ENCODE peak calls at places on chromosomes 2 and 18, in six cellular contexts. S is H1, M is keratinocyte, V is kidney, P is endothelial cell of umbilical vein, F is MM.1S. G is an unnamed sample.

GRCh38 chr2:199364153-199364552 is 93.6 kb downstream of the SATB2 start:
- DNase-seq in S (no peak), M (no peak), V (no peak), P (no peak), F (no peak), G (no peak)

GRCh38 chr2:235833971-235834620 is 334.1 kb downstream of the GBX2 start:
- DNase-seq in S (no peak), M (no peak), V (no peak), P (no peak), F (no peak), G (no peak)

GRCh38 chr2:231655494-231656408 is 52.6 kb upstream of the PTMA start:
- DNase-seq in S (peak; percentile 57), M (no peak), V (no peak), P (no peak), F (no peak), G (no peak)

GRCh38 chr2:180291060-180291459 is 284.0 kb upstream of the CWC22 start:
- DNase-seq in S (no peak), M (peak; percentile 61), V (no peak), P (no peak), F (no peak), G (peak; percentile 23)

GRCh38 chr2:46615555-46616487 is 136.5 kb downstream of the TMEM247 start:
- DNase-seq in S (no peak), M (no peak), V (no peak), P (peak; percentile 26), F (peak; percentile 8), G (peak; percentile 12)

GRCh38 chr2:20291106-20291564 is 59.5 kb downstream of the PUM2 start:
- DNase-seq in S (peak; percentile 52), M (peak; percentile 45), V (peak; percentile 70), P (peak; percentile 83), F (peak; percentile 76), G (peak; percentile 85)

GRCh38 chr2:232260075-232260474 is 118.5 kb upstream of the ALPP start:
- DNase-seq in S (no peak), M (no peak), V (no peak), P (peak; percentile 84), F (no peak), G (peak; percentile 93)

GRCh38 chr2:150528861-150529801 is 41.7 kb upstream of the RND3 start:
- DNase-seq in S (no peak), M (no peak), V (no peak), P (no peak), F (peak; percentile 63), G (peak; percentile 67)

GRCh38 chr18:10135302-10135926 is 221.6 kb downstream of the VAPA start:
- DNase-seq in S (no peak), M (no peak), V (no peak), P (no peak), F (no peak), G (peak; percentile 42)

GRCh38 chr2:232142049-232142448 is 180.5 kb downstream of the DIS3L2 start:
- DNase-seq in S (no peak), M (no peak), V (no peak), P (peak; percentile 41), F (peak; percentile 51), G (peak; percentile 18)

GRCh38 chr2:57080035-57080434 is 896.2 kb downstream of the CCDC85A start:
- DNase-seq in S (no peak), M (no peak), V (no peak), P (peak; percentile 3), F (no peak), G (peak; percentile 83)

GRCh38 chr2:237424544-237424943 is 10.6 kb upstream of the COL6A3 start:
- DNase-seq in S (no peak), M (no peak), V (no peak), P (no peak), F (no peak), G (no peak)

GRCh38 chr2:152715854-152716428 is 1.3 kb downstream of the PRPF40A start:
- DNase-seq in S (no peak), M (no peak), V (no peak), P (peak; percentile 25), F (peak; percentile 32), G (peak; percentile 19)

GRCh38 chr18:59087391-59087790 is 52.3 kb upstream of the SEC11C start:
- DNase-seq in S (no peak), M (no peak), V (no peak), P (no peak), F (peak; percentile 97), G (no peak)

GRCh38 chr2:118056165-118056534 is 32.1 kb upstream of the INSIG2 start:
- DNase-seq in S (no peak), M (no peak), V (no peak), P (no peak), F (peak; percentile 37), G (no peak)

GRCh38 chr2:173062806-173063205 is 12.8 kb upstream of the MAP3K20 start:
- DNase-seq in S (no peak), M (peak; percentile 35), V (no peak), P (no peak), F (no peak), G (no peak)

GRCh38 chr18:10239138-10239537 is 215.3 kb upstream of the APCDD1 start:
- DNase-seq in S (no peak), M (no peak), V (no peak), P (peak; percentile 16), F (no peak), G (peak; percentile 47)

GRCh38 chr18:3209859-3210569 is 9.8 kb downstream of the MYOM1 start:
- DNase-seq in S (no peak), M (no peak), V (no peak), P (no peak), F (no peak), G (no peak)

GRCh38 chr2:39999864-40000263 is 220.8 kb upstream of the THUMPD2 start:
- DNase-seq in S (no peak), M (no peak), V (no peak), P (no peak), F (no peak), G (no peak)

GRCh38 chr2:67416136-67416535 is 19.0 kb downstream of the ETAA1 start:
- DNase-seq in S (no peak), M (no peak), V (no peak), P (no peak), F (no peak), G (no peak)

GRCh38 chr2:70733428-70734185 is 34.4 kb downstream of the ADD2 start:
- DNase-seq in S (no peak), M (no peak), V (no peak), P (no peak), F (no peak), G (no peak)

GRCh38 chr2:31765078-31765835 is 184.5 kb upstream of the SRD5A2 start:
- DNase-seq in S (no peak), M (no peak), V (no peak), P (no peak), F (no peak), G (no peak)

GRCh38 chr2:74554821-74555531 is 456 bp downstream of the DOK1 start:
- DNase-seq in S (peak; percentile 76), M (no peak), V (peak; percentile 85), P (peak; percentile 63), F (peak; percentile 61), G (peak; percentile 31)

GRCh38 chr2:237563816-237564215 is 2.6 kb upstream of the PRLH start:
- DNase-seq in S (peak; percentile 82), M (no peak), V (peak; percentile 76), P (peak; percentile 14), F (no peak), G (peak; percentile 41)

GRCh38 chr2:128503358-128504241 is 184.9 kb upstream of the HS6ST1 start:
- DNase-seq in S (peak; percentile 30), M (no peak), V (no peak), P (peak; percentile 32), F (no peak), G (no peak)

GRCh38 chr2:203062126-203062525 is 47.5 kb downstream of the NBEAL1 start:
- DNase-seq in S (no peak), M (no peak), V (no peak), P (no peak), F (no peak), G (peak; percentile 18)

GRCh38 chr2:227939271-227940027 is 68.0 kb downstream of the DAW1 start:
- DNase-seq in S (peak; percentile 50), M (no peak), V (no peak), P (peak; percentile 22), F (peak; percentile 48), G (peak; percentile 17)

GRCh38 chr18:31241900-31242409 is 76.0 kb upstream of the DSG1 start:
- DNase-seq in S (peak; percentile 84), M (peak; percentile 88), V (no peak), P (no peak), F (no peak), G (peak; percentile 58)
- TF ChIP-seq CTCF in S (peak; percentile 60), M (peak; percentile 74), V (peak; percentile 33), P (no peak), F (peak; percentile 8), G (peak; percentile 23)

DNA sequence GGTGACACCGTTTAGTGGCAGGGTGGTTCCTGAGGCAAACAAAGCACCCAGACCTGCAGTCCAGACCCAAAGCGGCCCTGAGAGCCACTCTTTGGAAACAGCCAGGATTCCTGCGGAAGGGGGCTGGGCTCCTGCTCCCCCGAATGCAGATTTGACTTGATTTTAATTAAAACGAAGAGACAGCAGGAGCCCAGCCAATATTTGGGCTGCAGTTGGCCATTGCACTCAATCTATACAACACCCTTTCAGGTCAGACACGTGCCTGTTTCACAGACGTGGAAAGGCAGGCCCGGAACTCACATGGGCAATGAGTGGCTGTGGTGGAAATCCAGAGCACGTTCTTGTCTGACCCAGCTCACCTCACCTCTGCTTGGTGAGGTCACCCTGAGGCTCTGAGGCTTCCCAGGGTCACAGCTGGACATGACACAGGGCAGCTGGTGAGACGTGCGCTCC is 122.4 kb downstream of the NDUFA10 start:
- DNase-seq in S (peak; percentile 46), M (no peak), V (no peak), P (no peak), F (no peak), G (no peak)
- H3K9ac ChIP-seq in S (no peak overlapping the region), M (no peak overlapping the region), V (no peak overlapping the region), P (no peak overlapping the region), F (no peak overlapping the region), G (no peak overlapping the region)

GRCh38 chr2:218071218-218071937 is 2.3 kb downstream of the RUFY4 start:
- DNase-seq in S (no peak), M (no peak), V (no peak), P (no peak), F (no peak), G (no peak)
- TF ChIP-seq CTCF in S (no peak), M (no peak), V (no peak), P (no peak), F (no peak), G (no peak)

GRCh38 chr2:198053776-198054175 is 249.4 kb downstream of the PLCL1 start:
- DNase-seq in S (no peak), M (no peak), V (no peak), P (no peak), F (no peak), G (no peak)

GRCh38 chr2:198055726-198056125 is 251.3 kb downstream of the PLCL1 start:
- DNase-seq in S (no peak), M (no peak), V (no peak), P (peak; percentile 21), F (no peak), G (no peak)

GRCh38 chr2:198053173-198053572 is 248.8 kb downstream of the PLCL1 start:
- DNase-seq in S (no peak), M (no peak), V (no peak), P (no peak), F (no peak), G (no peak)

GRCh38 chr2:198054299-198054698 is 249.9 kb downstream of the PLCL1 start:
- DNase-seq in S (peak; percentile 52), M (no peak), V (no peak), P (peak; percentile 43), F (peak; percentile 60), G (peak; percentile 19)

DNA sequence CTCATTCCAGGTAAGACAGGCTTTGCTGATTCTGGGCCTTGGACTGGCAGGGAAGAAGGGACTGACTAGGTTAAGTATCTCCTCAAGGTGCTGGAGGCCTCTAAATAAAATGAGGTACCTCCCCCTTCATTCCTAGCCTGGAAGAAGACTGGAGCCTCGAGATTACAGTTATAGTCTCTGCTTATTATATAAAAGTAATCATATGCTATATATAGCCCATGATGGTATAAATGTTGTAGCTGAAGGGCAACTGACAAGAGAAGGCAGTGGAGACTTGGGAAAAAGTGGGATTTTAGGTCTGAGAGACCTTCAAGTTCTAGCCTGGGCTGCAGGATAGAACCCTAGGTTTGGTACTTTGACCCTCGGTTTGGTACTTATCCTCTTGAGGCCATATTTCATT is 248.3 kb downstream of the PLCL1 start:
- DNase-seq in S (no peak), M (no peak), V (no peak), P (no peak), F (no peak), G (no peak)
- H3K9ac ChIP-seq in S (no peak overlapping the region), M (no peak overlapping the region), V (no peak overlapping the region), P (no peak overlapping the region), F (no peak overlapping the region), G (no peak overlapping the region)